ENCODE peak calls at places on chromosome 12, in five cellular contexts. J is K562, O is body of pancreas, Q is heart right ventricle, R is aorta. E is an unnamed sample.
A peak's percentile ranks its signal among the peaks of the same experiment; 100 is the strongest.

GRCh38 chr12:80241576-80242273 is 142.4 kb downstream of the OTOGL start:
- DNase-seq in J (no peak), Q (no peak), R (no peak), O (no peak), E (peak; percentile 23)

GRCh38 chr12:96219700-96220206 is 25.6 kb downstream of the ELK3 start:
- DNase-seq in O (no peak), J (no peak), Q (no peak), R (peak; percentile 59), E (no peak)

GRCh38 chr12:54987611-54988231 is 3.2 kb upstream of the TESPA1 start:
- DNase-seq in R (no peak), J (peak; percentile 63), Q (no peak), O (no peak), E (no peak)

GRCh38 chr12:95169368-95169767 is 47.9 kb downstream of the FGD6 start:
- DNase-seq in Q (no peak), O (no peak), J (peak; percentile 34), R (no peak), E (no peak)

GRCh38 chr12:78490841-78491240 is 373.7 kb upstream of the SYT1 start:
- DNase-seq in O (no peak), J (no peak), Q (no peak), R (no peak), E (no peak)

GRCh38 chr12:11888029-11888428 is 182.7 kb upstream of the BCL2L14 start:
- DNase-seq in J (no peak), Q (no peak), R (no peak), O (no peak), E (no peak)

GRCh38 chr12:27705263-27705662 is 5.4 kb upstream of the MRPS35 start:
- DNase-seq in Q (no peak), J (no peak), R (no peak), O (no peak), E (no peak)

GRCh38 chr12:76790564-76791552 is 26.9 kb downstream of the ZDHHC17 start:
- DNase-seq in R (no peak), J (peak; percentile 33), O (no peak), Q (no peak), E (no peak)

GRCh38 chr12:96907681-96908163 is 665 bp downstream of the NEDD1 start:
- DNase-seq in O (peak; percentile 18), R (no peak), J (peak; percentile 19), Q (peak; percentile 4), E (no peak)

GRCh38 chr12:4379410-4379809 is at the start of gene FGF23:
- DNase-seq in O (no peak), J (peak; percentile 19), Q (peak; percentile 31), R (no peak), E (no peak)

GRCh38 chr12:110367209-110367864 is 36.2 kb downstream of the ANAPC7 start:
- DNase-seq in R (no peak), J (no peak), Q (no peak), O (no peak), E (no peak)

GRCh38 chr12:57726151-57726883 is 12.2 kb downstream of the AGAP2 start:
- DNase-seq in J (peak; percentile 48), Q (peak; percentile 81), O (peak; percentile 88), R (peak; percentile 81), E (no peak)

GRCh38 chr12:14954269-14954668 is 7.1 kb downstream of the ARHGDIB start:
- DNase-seq in Q (no peak), R (no peak), O (no peak), J (no peak), E (no peak)

GRCh38 chr12:52434096-52434733 is at the start of gene KRT75:
- DNase-seq in J (no peak), R (no peak), Q (no peak), O (no peak), E (no peak)

GRCh38 chr12:115383668-115384067 is 699.7 kb upstream of the TBX3 start:
- DNase-seq in Q (no peak), R (no peak), J (no peak), O (no peak), E (no peak)

GRCh38 chr12:55996201-55996714 is 818 bp upstream of the SUOX start:
- DNase-seq in J (peak; percentile 57), R (no peak), Q (peak; percentile 56), O (peak; percentile 62), E (peak; percentile 26)

GRCh38 chr12:11795910-11796459 is 146.5 kb downstream of the ETV6 start:
- DNase-seq in O (no peak), J (no peak), Q (no peak), R (no peak), E (no peak)

GRCh38 chr12:101599771-101600486 is 5.2 kb downstream of the MYBPC1 start:
- DNase-seq in J (no peak), Q (no peak), O (no peak), R (no peak), E (no peak)

GRCh38 chr12:49133014-49133413 is 1.8 kb upstream of the TUBA1B start:
- DNase-seq in R (no peak), O (no peak), J (no peak), Q (no peak), E (no peak)

GRCh38 chr12:122079532-122080081 is 1.1 kb downstream of the MLXIP start:
- DNase-seq in O (no peak), J (no peak), Q (no peak), R (peak; percentile 37), E (no peak)

GRCh38 chr12:94875525-94875924 is 128.0 kb downstream of the NDUFA12 start:
- DNase-seq in Q (no peak), O (no peak), R (no peak), J (no peak), E (no peak)

GRCh38 chr12:54650409-54650808 is 2.2 kb upstream of the DCD start:
- DNase-seq in R (no peak), O (no peak), Q (no peak), J (no peak), E (no peak)

GRCh38 chr12:116397148-116397547 is 119.7 kb upstream of the MED13L start:
- DNase-seq in J (no peak), R (peak; percentile 11), O (no peak), Q (no peak), E (no peak)

GRCh38 chr12:74152370-74152769 is 385.3 kb upstream of the ATXN7L3B start:
- DNase-seq in J (no peak), Q (no peak), R (no peak), O (no peak), E (no peak)

GRCh38 chr12:54135621-54136027 is 53.2 kb downstream of the SMUG1 start:
- DNase-seq in Q (no peak), J (no peak), R (no peak), O (no peak), E (no peak)

GRCh38 chr12:46373303-46374182 is 970 bp upstream of the SLC38A2 start:
- DNase-seq in J (no peak), Q (peak; percentile 42), R (peak; percentile 67), O (peak; percentile 53), E (peak; percentile 49)

GRCh38 chr12:88242161-88242925 is 100.2 kb downstream of the TMTC3 start:
- DNase-seq in O (no peak), J (no peak), Q (no peak), R (no peak), E (no peak)

GRCh38 chr12:65830305-65830704 is 6.0 kb downstream of the HMGA2 start:
- DNase-seq in R (no peak), J (no peak), Q (no peak), O (no peak), E (no peak)
- H3K4me3 ChIP-seq in R (no peak overlapping the region), J (no peak overlapping the region), Q (no peak overlapping the region), O (no peak overlapping the region), E (no peak overlapping the region)

GRCh38 chr12:6631549-6631961 is 4.2 kb downstream of the LPAR5 start:
- DNase-seq in J (no peak), Q (no peak), R (no peak), O (no peak), E (no peak)

GRCh38 chr12:6632026-6632978 is 3.5 kb downstream of the LPAR5 start:
- DNase-seq in J (no peak), O (no peak), Q (no peak), R (peak; percentile 56), E (no peak)

GRCh38 chr12:6626654-6627283 is 9.0 kb downstream of the LPAR5 start:
- DNase-seq in R (no peak), Q (no peak), J (peak; percentile 60), O (no peak), E (no peak)

GRCh38 chr12:6627598-6627997 is 8.2 kb downstream of the LPAR5 start:
- DNase-seq in J (peak; percentile 38), O (no peak), Q (no peak), R (no peak), E (no peak)

GRCh38 chr12:6630696-6631095 is 5.1 kb downstream of the LPAR5 start:
- DNase-seq in Q (no peak), R (no peak), O (no peak), J (no peak), E (no peak)
- H3K4me3 ChIP-seq in Q (no peak overlapping the region), R (no peak overlapping the region), O (no peak overlapping the region), J (no peak overlapping the region), E (no peak overlapping the region)

GRCh38 chr12:81811778-81812125 is 52.6 kb upstream of the PPFIA2 start:
- DNase-seq in J (no peak), O (no peak), Q (no peak), R (no peak), E (no peak)

GRCh38 chr12:81809113-81809777 is 50.1 kb upstream of the PPFIA2 start:
- DNase-seq in R (no peak), J (no peak), Q (no peak), O (no peak), E (no peak)

GRCh38 chr12:81811066-81811777 is 52.1 kb upstream of the PPFIA2 start:
- DNase-seq in Q (no peak), O (no peak), J (no peak), R (peak; percentile 52), E (no peak)

GRCh38 chr12:81815611-81816010 is 56.5 kb upstream of the PPFIA2 start:
- DNase-seq in Q (no peak), R (no peak), J (no peak), O (no peak), E (no peak)

DNA sequence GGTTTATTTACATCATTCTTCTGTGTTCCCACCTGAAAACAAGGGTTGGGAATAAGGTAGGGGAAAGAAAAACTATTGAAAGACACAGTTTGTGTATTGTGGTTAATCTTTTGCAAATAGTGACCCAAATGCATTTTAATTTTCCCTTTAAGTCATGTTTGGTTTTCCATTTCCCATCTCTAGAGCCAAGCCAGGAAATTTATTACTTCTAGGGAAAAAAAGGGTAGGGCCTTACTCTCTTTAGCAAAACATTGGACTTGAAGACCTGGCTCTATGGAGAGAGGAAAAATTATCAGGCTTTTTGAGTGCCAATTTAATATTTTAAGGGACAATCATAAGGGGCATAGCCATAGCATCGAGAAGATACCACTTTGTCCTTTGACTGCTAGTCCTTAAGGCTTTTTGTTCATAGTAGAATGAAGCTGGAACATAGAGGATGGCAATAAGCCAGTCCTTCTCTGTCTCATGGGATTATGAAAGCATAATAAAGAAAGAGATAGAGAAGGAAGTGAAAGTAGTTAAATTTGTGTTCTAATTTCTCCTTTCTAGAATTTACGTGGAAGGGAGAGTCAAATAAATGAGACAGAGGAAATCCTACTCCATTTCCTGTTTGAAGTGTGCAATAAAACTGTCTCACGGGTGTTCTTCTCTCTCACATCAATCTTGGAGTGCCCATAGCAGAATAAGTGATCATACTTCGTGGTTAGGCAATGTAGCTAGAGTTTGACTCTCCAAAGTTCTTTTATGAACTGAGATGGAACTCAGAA is 50.9 kb upstream of the PPFIA2 start:
- DNase-seq in O (no peak), Q (no peak), R (no peak), J (no peak), E (no peak)
- H3K4me3 ChIP-seq in O (no peak overlapping the region), Q (no peak overlapping the region), R (peak overlapping the region; percentile 26), J (no peak overlapping the region), E (no peak overlapping the region)

DNA sequence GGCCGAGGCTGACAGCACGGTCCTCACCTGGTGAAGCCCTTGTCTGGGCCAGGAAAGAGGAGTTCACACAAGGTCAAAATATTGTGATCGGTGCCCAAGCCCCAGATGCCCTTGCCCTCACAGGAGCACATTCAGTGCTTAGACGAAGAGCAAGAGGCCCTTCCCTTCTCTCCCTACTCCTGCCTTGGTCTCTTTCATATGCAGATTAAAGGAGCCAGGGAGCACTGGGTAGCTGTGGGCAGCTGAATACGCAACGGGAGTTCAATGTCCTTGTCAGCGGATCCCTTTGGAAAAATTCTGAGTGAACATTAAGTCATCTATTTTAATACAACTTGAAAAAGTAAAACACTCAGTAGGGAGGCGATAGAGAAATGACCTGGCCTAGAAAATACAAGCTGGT is 1489.4 kb downstream of the AACS start:
- DNase-seq in J (no peak), Q (no peak), O (no peak), R (no peak), E (no peak)
- H3K4me3 ChIP-seq in J (no peak overlapping the region), Q (no peak overlapping the region), O (no peak overlapping the region), R (no peak overlapping the region), E (no peak overlapping the region)

E was measured in tibial nerve.